ENCODE peak calls at places on chromosomes 7 and 10, in nine cellular contexts. R is PC-3, A is IMR-90, K is fibroblast of lung, D is right lobe of liver, P is astrocyte, L is GM23248, E is cardiac muscle cell, M is neuronal stem cell. O is an unnamed sample.
A peak's percentile ranks its signal among the peaks of the same experiment; 100 is the strongest.

GRCh38 chr10:119541459-119542356 is 811 bp downstream of the RGS10 start:
- DNase-seq in K (no peak), A (no peak), R (peak; percentile 26), D (peak; percentile 44), E (no peak), L (peak; percentile 72), M (no peak), P (peak; percentile 7), O (no peak)

GRCh38 chr10:99906470-99906869 is 103.3 kb downstream of the DNMBP start:
- DNase-seq in P (peak; percentile 97), M (no peak), D (no peak), A (peak; percentile 96), E (no peak), R (no peak), K (peak; percentile 88), L (peak; percentile 90), O (no peak)

GRCh38 chr10:77387247-77387646 is 250.4 kb downstream of the KCNMA1 start:
- DNase-seq in P (no peak), E (no peak), K (no peak), A (no peak), L (no peak), D (no peak), R (no peak), M (no peak), O (no peak)

GRCh38 chr10:75611972-75612331 is 180.5 kb downstream of the LRMDA start:
- DNase-seq in P (no peak), M (no peak), R (no peak), D (no peak), E (no peak), K (no peak), A (no peak), L (no peak), O (no peak)

GRCh38 chr7:149161241-149161848 is 14.1 kb downstream of the ZNF398 start:
- DNase-seq in P (no peak), M (no peak), E (no peak), L (peak; percentile 45), D (no peak), A (peak; percentile 59), K (no peak), R (peak; percentile 33), O (no peak)

GRCh38 chr10:33697016-33697415 is 362.5 kb upstream of the NRP1 start:
- DNase-seq in L (peak; percentile 57), P (no peak), R (peak; percentile 65), K (no peak), M (no peak), D (no peak), A (peak; percentile 25), E (no peak), O (no peak)

GRCh38 chr10:44946201-44946600 is 13.4 kb upstream of the RASSF4 start:
- DNase-seq in K (no peak), P (no peak), E (no peak), L (peak; percentile 57), A (peak; percentile 63), M (no peak), R (no peak), D (no peak), O (no peak)

GRCh38 chr7:108193593-108194498 is 63.7 kb upstream of the LAMB4 start:
- DNase-seq in A (no peak), D (no peak), R (peak; percentile 39), E (no peak), M (no peak), K (no peak), L (no peak), P (no peak), O (no peak)

GRCh38 chr7:148299335-148299734 is 291.2 kb upstream of the C7orf33 start:
- DNase-seq in M (no peak), K (no peak), D (peak; percentile 72), P (no peak), R (no peak), A (no peak), E (no peak), L (no peak), O (no peak)

GRCh38 chr7:100894860-100895700 is 608 bp downstream of the ACHE start:
- DNase-seq in P (no peak), D (peak; percentile 64), E (peak; percentile 84), M (peak; percentile 86), K (no peak), R (peak; percentile 38), A (no peak), L (peak; percentile 48), O (no peak)

DNA sequence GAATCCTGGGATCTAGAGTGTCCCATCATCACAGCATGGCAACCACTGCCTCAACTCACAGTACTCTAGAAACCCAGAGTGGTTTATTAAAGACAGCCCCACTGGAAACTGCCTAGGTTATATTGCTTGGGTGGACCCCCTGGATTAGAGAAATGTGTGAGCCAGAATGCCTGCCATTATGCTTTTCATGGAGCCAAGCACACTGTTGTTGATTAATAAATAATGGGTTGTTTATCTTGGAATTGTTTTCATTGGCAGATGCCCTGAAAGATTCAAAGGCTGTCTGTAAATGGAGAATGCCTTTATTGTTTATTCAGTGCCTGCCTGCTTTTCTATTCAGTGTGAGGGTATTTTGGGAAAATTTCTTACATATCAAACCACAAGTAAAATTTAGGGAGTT is 52.1 kb downstream of the GNAI1 start:
- DNase-seq in A (no peak), M (no peak), K (peak; percentile 12), R (no peak), E (no peak), D (no peak), P (peak; percentile 6), L (no peak), O (no peak)
- H3K4me1 ChIP-seq in A (peaks cover 11% of the 10 kb centered on the region), M (peaks cover 9% of the 10 kb centered on the region), K (peaks cover 5% of the 10 kb centered on the region), R (peaks cover 7% of the 10 kb centered on the region), E (no peaks in the 10 kb centered on the region), D (no peaks in the 10 kb centered on the region), P (no peaks in the 10 kb centered on the region), L (no peaks in the 10 kb centered on the region), O (peaks cover 11% of the 10 kb centered on the region)

DNA sequence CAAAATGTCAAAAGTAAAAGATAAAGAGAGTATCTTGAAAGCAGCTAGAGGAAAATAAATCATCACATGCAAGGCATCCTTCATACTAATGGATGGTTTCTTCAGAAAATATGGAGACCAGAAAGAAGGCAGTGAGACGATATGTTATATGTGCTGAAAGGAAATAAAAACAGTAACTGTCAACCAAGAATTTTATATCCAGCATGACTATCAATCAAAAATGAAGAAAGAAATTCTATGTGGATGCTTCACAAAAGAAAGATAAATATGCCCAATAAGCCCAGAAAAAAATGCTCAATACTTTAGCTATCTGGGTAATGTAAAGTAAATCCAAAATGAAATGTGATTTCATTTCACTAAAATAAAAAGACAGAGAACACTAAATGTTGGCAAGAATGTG is 142.1 kb downstream of the DGKI start:
- DNase-seq in P (no peak), K (no peak), R (no peak), A (no peak), L (no peak), M (no peak), D (no peak), E (no peak), O (no peak)
- H3K27ac ChIP-seq in P (no peak overlapping the region), K (no peak overlapping the region), R (no peak overlapping the region), A (no peak overlapping the region), L (no peak overlapping the region), M (no peak overlapping the region), D (no peak overlapping the region), E (no peak overlapping the region), O (no peak overlapping the region)

GRCh38 chr7:139586286-139586685 is 62.8 kb downstream of the CLEC2L start:
- DNase-seq in E (no peak), D (no peak), M (no peak), L (no peak), A (no peak), K (no peak), P (no peak), R (no peak), O (no peak)

GRCh38 chr7:139589474-139589873 is 66.0 kb downstream of the CLEC2L start:
- DNase-seq in R (no peak), D (no peak), M (no peak), K (no peak), L (peak; percentile 13), P (no peak), E (no peak), A (peak; percentile 26), O (no peak)

GRCh38 chr7:139588632-139589031 is 65.1 kb downstream of the CLEC2L start:
- DNase-seq in E (no peak), K (peak; percentile 65), R (no peak), A (peak; percentile 83), P (peak; percentile 54), M (no peak), L (peak; percentile 58), D (no peak), O (no peak)

GRCh38 chr7:139583826-139584553 is 60.5 kb downstream of the CLEC2L start:
- DNase-seq in M (no peak), E (no peak), D (no peak), R (no peak), L (no peak), P (no peak), K (no peak), A (no peak), O (no peak)

DNA sequence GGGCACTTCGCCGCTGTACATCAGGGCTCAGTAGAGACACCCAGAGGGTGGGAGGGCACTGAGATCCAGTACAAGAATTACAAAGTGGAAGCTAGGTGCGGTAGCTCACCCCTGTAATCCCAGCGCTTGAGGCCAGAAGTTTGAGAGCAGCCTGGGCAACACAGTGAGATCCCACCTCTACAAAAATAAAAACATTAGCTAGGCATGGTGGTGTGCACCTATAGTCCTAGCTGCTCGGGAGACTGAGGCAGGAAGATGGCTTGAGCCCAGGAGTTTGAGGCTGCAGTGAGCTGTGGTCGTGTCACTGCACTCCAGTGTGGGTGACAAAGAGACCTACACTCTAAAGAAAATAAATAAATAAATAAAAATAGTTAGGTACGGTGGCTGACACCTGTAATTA is 64.0 kb downstream of the CLEC2L start:
- DNase-seq in M (no peak), K (no peak), D (no peak), R (no peak), L (no peak), P (no peak), E (no peak), A (no peak), O (no peak)
- H3K36me3 ChIP-seq in M (peaks cover 9% of the 10 kb centered on the region), K (peaks cover 12% of the 10 kb centered on the region), D (peaks cover 84% of the 10 kb centered on the region), R (peaks cover 71% of the 10 kb centered on the region), L (peaks cover 17% of the 10 kb centered on the region), P (peaks cover 36% of the 10 kb centered on the region), E (peaks cover 60% of the 10 kb centered on the region), A (peaks cover 69% of the 10 kb centered on the region), O (no peaks in the 10 kb centered on the region)

GRCh38 chr10:2888403-2889004 is 178.8 kb upstream of the PFKP start:
- DNase-seq in M (no peak), K (no peak), D (no peak), E (no peak), L (no peak), A (no peak), R (no peak), P (no peak), O (no peak)
- H3K4me1 ChIP-seq in M (no peaks in the 10 kb centered on the region), K (no peaks in the 10 kb centered on the region), D (no peaks in the 10 kb centered on the region), E (no peaks in the 10 kb centered on the region), L (no peaks in the 10 kb centered on the region), A (no peaks in the 10 kb centered on the region), R (no peaks in the 10 kb centered on the region), P (no peaks in the 10 kb centered on the region), O (no peaks in the 10 kb centered on the region)